ENCODE peak calls at places on chromosomes 3 and 15, in five cellular contexts. One of them, this sample, is unnamed.
A peak's percentile ranks its signal among the peaks of the same experiment; 100 is the strongest.

GRCh38 chr3:48125886-48126622 is 62.2 kb downstream of the CDC25A start:
- DNase-seq in fibroblast of the aortic adventitia: no peak
- DNase-seq in breast epithelium: no peak
- DNase-seq in MM.1S: no peak
- DNase-seq in uterus: no peak
- DNase-seq in this sample: no peak

GRCh38 chr15:52256366-52256765 is 39.2 kb downstream of the MYO5C start:
- DNase-seq in fibroblast of the aortic adventitia: peak; percentile 89
- DNase-seq in breast epithelium: peak; percentile 62
- DNase-seq in MM.1S: peak; percentile 78
- DNase-seq in uterus: peak; percentile 65
- DNase-seq in this sample: no peak

GRCh38 chr15:72155021-72155621 is 36.9 kb downstream of the SENP8 start:
- DNase-seq in fibroblast of the aortic adventitia: peak; percentile 23
- DNase-seq in breast epithelium: peak; percentile 97
- DNase-seq in MM.1S: no peak
- DNase-seq in uterus: peak; percentile 47
- DNase-seq in this sample: peak; percentile 76

GRCh38 chr15:66864871-66865281 is 162.8 kb downstream of the SMAD6 start:
- DNase-seq in fibroblast of the aortic adventitia: no peak
- DNase-seq in breast epithelium: no peak
- DNase-seq in MM.1S: no peak
- DNase-seq in uterus: no peak
- DNase-seq in this sample: no peak

GRCh38 chr3:36124118-36124796 is 256.0 kb upstream of the STAC start:
- DNase-seq in fibroblast of the aortic adventitia: peak; percentile 73
- DNase-seq in breast epithelium: no peak
- DNase-seq in MM.1S: peak; percentile 33
- DNase-seq in uterus: no peak
- DNase-seq in this sample: no peak

GRCh38 chr15:66046751-66047150 is 177.5 kb downstream of the RAB11A start:
- DNase-seq in fibroblast of the aortic adventitia: no peak
- DNase-seq in breast epithelium: no peak
- DNase-seq in MM.1S: no peak
- DNase-seq in uterus: no peak
- DNase-seq in this sample: no peak

GRCh38 chr3:58627580-58627894 is 39.0 kb downstream of the FAM3D start:
- DNase-seq in fibroblast of the aortic adventitia: peak; percentile 28
- DNase-seq in breast epithelium: peak; percentile 29
- DNase-seq in MM.1S: no peak
- DNase-seq in uterus: no peak
- DNase-seq in this sample: no peak

GRCh38 chr15:98121514-98121913 is 161.0 kb downstream of the ARRDC4 start:
- DNase-seq in fibroblast of the aortic adventitia: no peak
- DNase-seq in breast epithelium: no peak
- DNase-seq in MM.1S: no peak
- DNase-seq in uterus: peak; percentile 53
- DNase-seq in this sample: no peak

GRCh38 chr15:48040166-48040817 is 80.5 kb upstream of the SLC24A5 start:
- DNase-seq in fibroblast of the aortic adventitia: no peak
- DNase-seq in breast epithelium: no peak
- DNase-seq in MM.1S: peak; percentile 31
- DNase-seq in uterus: no peak
- DNase-seq in this sample: no peak

GRCh38 chr3:177464392-177465225 is 267.3 kb upstream of the TBL1XR1 start:
- DNase-seq in fibroblast of the aortic adventitia: peak; percentile 17
- DNase-seq in breast epithelium: no peak
- DNase-seq in MM.1S: no peak
- DNase-seq in uterus: no peak
- DNase-seq in this sample: no peak

GRCh38 chr15:78212546-78213424 is 21.6 kb downstream of the ACSBG1 start:
- DNase-seq in fibroblast of the aortic adventitia: peak; percentile 55
- DNase-seq in breast epithelium: no peak
- DNase-seq in MM.1S: no peak
- DNase-seq in uterus: no peak
- DNase-seq in this sample: no peak

GRCh38 chr15:49986326-49986725 is 132.7 kb downstream of the ATP8B4 start:
- DNase-seq in fibroblast of the aortic adventitia: no peak
- DNase-seq in breast epithelium: no peak
- DNase-seq in MM.1S: no peak
- DNase-seq in uterus: no peak
- DNase-seq in this sample: no peak

GRCh38 chr3:118204052-118204451 is 830.6 kb downstream of the IGSF11 start:
- DNase-seq in fibroblast of the aortic adventitia: no peak
- DNase-seq in breast epithelium: no peak
- DNase-seq in MM.1S: no peak
- DNase-seq in uterus: no peak
- DNase-seq in this sample: no peak

GRCh38 chr3:135304378-135304777 is 509.3 kb downstream of the EPHB1 start:
- DNase-seq in fibroblast of the aortic adventitia: peak; percentile 2
- DNase-seq in breast epithelium: no peak
- DNase-seq in MM.1S: no peak
- DNase-seq in uterus: no peak
- DNase-seq in this sample: no peak

DNA sequence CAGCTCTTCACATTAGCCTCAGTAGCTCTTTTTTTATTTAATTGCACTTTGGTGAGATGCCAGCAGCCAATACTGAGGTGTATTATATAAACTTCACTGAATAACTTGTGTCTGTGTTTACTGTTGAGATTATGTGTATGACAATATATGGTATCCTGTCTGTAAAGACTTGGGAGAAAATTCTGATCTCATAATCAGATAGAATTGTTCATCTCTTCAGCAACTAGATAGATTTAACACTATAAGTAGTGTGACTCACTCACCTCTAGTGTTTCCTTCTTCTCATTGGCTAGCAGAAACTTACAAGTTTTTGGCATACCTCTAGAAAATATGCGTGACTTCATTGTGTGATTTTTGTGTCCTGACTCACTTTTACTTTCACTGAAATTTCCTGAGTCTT is 67.6 kb upstream of the TGFBR2 start:
- DNase-seq in fibroblast of the aortic adventitia: peak; percentile 94
- DNase-seq in breast epithelium: no peak
- DNase-seq in MM.1S: no peak
- DNase-seq in uterus: no peak
- DNase-seq in this sample: no peak
- TF ChIP-seq CTCF in fibroblast of the aortic adventitia: no peak
- TF ChIP-seq CTCF in breast epithelium: no peak
- TF ChIP-seq CTCF in MM.1S: no peak
- TF ChIP-seq CTCF in uterus: no peak
- TF ChIP-seq CTCF in this sample: no peak

GRCh38 chr3:15629860-15630597 is 28.5 kb downstream of the BTD start:
- DNase-seq in fibroblast of the aortic adventitia: peak; percentile 91
- DNase-seq in breast epithelium: peak; percentile 39
- DNase-seq in MM.1S: peak; percentile 90
- DNase-seq in uterus: peak; percentile 65
- DNase-seq in this sample: no peak
- TF ChIP-seq CTCF in fibroblast of the aortic adventitia: peak; percentile 66
- TF ChIP-seq CTCF in breast epithelium: peak; percentile 66
- TF ChIP-seq CTCF in MM.1S: peak; percentile 83
- TF ChIP-seq CTCF in uterus: peak; percentile 83
- TF ChIP-seq CTCF in this sample: peak; percentile 25

GRCh38 chr3:152539191-152539764 is 270.5 kb downstream of the MBNL1 start:
- DNase-seq in fibroblast of the aortic adventitia: no peak
- DNase-seq in breast epithelium: no peak
- DNase-seq in MM.1S: no peak
- DNase-seq in uterus: no peak
- DNase-seq in this sample: no peak
- TF ChIP-seq CTCF in fibroblast of the aortic adventitia: peak; percentile 8
- TF ChIP-seq CTCF in breast epithelium: no peak
- TF ChIP-seq CTCF in MM.1S: peak; percentile 39
- TF ChIP-seq CTCF in uterus: no peak
- TF ChIP-seq CTCF in this sample: no peak

DNA sequence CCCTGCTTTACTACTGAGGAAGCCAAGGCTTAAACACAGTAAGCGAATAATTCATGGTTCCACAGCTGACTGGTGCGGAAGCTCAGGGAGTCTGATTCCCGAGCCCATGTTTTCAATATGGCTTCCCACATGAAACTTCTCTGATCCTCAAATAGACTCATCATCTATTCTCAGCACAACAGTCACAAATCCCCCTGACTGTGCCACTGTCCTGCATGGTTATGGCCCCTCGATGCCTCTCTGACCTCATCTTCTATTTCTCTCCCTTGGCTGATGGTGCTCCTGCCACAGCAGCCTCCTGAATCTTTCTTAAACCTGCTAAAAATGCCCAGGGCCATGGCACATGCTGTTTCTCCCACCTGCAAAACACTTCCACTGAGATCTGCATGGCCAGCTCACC is 43.2 kb downstream of the SRGAP3 start:
- DNase-seq in fibroblast of the aortic adventitia: no peak
- DNase-seq in breast epithelium: no peak
- DNase-seq in MM.1S: no peak
- DNase-seq in uterus: no peak
- DNase-seq in this sample: no peak
- TF ChIP-seq CTCF in fibroblast of the aortic adventitia: no peak
- TF ChIP-seq CTCF in breast epithelium: no peak
- TF ChIP-seq CTCF in MM.1S: no peak
- TF ChIP-seq CTCF in uterus: no peak
- TF ChIP-seq CTCF in this sample: no peak

DNA sequence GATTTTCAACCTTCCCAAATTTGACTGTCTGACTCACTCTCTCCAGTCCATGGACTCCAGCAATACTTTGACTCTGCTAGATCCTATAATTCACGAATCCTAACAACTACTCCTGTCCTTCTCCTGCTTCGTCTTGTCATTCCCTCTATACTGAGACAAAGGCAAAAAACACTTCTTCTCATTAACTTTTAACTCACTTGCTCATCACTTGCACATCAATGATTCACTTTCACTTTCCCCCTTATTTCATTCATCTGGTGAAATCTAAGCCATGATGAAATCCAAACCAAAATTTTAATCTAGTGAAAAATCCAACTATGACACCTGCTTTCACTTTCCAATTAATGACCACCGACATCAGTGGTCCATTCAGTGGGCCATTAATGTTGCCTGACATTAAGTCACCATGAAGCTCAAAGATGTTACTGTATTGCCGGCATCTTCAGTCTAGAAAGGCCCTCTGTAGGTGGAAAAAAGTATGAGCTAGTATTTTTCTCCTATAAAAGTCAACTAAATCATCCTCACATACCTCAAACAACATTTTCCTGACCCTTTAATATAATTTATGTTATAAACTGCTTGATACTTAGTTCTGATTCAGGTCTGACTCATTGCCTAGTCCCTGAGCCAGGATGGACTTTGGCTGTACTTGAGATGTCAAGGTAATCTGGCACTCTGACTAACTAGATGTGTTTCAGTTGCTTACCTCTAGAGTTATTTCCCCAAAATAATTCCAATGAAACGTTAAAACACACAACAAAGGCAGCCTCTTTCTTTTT is 158.6 kb downstream of the CNTN6 start:
- DNase-seq in fibroblast of the aortic adventitia: peak; percentile 38
- DNase-seq in breast epithelium: no peak
- DNase-seq in MM.1S: no peak
- DNase-seq in uterus: no peak
- DNase-seq in this sample: no peak
- TF ChIP-seq CTCF in fibroblast of the aortic adventitia: peak; percentile 25
- TF ChIP-seq CTCF in breast epithelium: no peak
- TF ChIP-seq CTCF in MM.1S: no peak
- TF ChIP-seq CTCF in uterus: no peak
- TF ChIP-seq CTCF in this sample: no peak

This sample was measured in mesothelial cell of epicardium.